ENCODE peak calls at places on chromosomes 5 and 9, in four cellular contexts. One of them, this sample, is unnamed.

GRCh38 chr9:36208521-36209253 is 18.0 kb downstream of the CLTA start:
- DNase-seq in ovary: no peak
- DNase-seq in naive thymus-derived CD4-positive, alpha-beta T cell: no peak
- DNase-seq in CD8-positive, alpha-beta T cell: no peak
- DNase-seq in this sample: no peak

GRCh38 chr9:98807811-98808195 is 333 bp downstream of the GALNT12 start:
- DNase-seq in ovary: no peak
- DNase-seq in naive thymus-derived CD4-positive, alpha-beta T cell: peak; percentile 16
- DNase-seq in CD8-positive, alpha-beta T cell: no peak
- DNase-seq in this sample: no peak

GRCh38 chr5:40240111-40240510 is 439.6 kb upstream of the PTGER4 start:
- DNase-seq in ovary: no peak
- DNase-seq in naive thymus-derived CD4-positive, alpha-beta T cell: no peak
- DNase-seq in CD8-positive, alpha-beta T cell: no peak
- DNase-seq in this sample: no peak

GRCh38 chr9:34375901-34376595 is 650 bp downstream of the MYORG start:
- DNase-seq in ovary: peak; percentile 36
- DNase-seq in naive thymus-derived CD4-positive, alpha-beta T cell: peak; percentile 34
- DNase-seq in CD8-positive, alpha-beta T cell: peak; percentile 55
- DNase-seq in this sample: peak; percentile 56

GRCh38 chr9:130049431-130050210 is 4.1 kb upstream of the GPR107 start:
- DNase-seq in ovary: no peak
- DNase-seq in naive thymus-derived CD4-positive, alpha-beta T cell: no peak
- DNase-seq in CD8-positive, alpha-beta T cell: no peak
- DNase-seq in this sample: no peak

GRCh38 chr9:121441163-121441562 is 58.5 kb downstream of the GGTA1 start:
- DNase-seq in ovary: no peak
- DNase-seq in naive thymus-derived CD4-positive, alpha-beta T cell: no peak
- DNase-seq in CD8-positive, alpha-beta T cell: no peak
- DNase-seq in this sample: no peak

GRCh38 chr9:129400971-129401622 is 219.8 kb downstream of the C9orf50 start:
- DNase-seq in ovary: no peak
- DNase-seq in naive thymus-derived CD4-positive, alpha-beta T cell: no peak
- DNase-seq in CD8-positive, alpha-beta T cell: no peak
- DNase-seq in this sample: no peak

GRCh38 chr5:92559743-92560142 is 1021.3 kb downstream of the NR2F1-AS1 start:
- DNase-seq in ovary: no peak
- DNase-seq in naive thymus-derived CD4-positive, alpha-beta T cell: no peak
- DNase-seq in CD8-positive, alpha-beta T cell: no peak
- DNase-seq in this sample: no peak

GRCh38 chr9:78280982-78281668 is 15.8 kb upstream of the PSAT1 start:
- DNase-seq in ovary: peak; percentile 79
- DNase-seq in naive thymus-derived CD4-positive, alpha-beta T cell: no peak
- DNase-seq in CD8-positive, alpha-beta T cell: no peak
- DNase-seq in this sample: peak; percentile 83

GRCh38 chr5:159149085-159149484 is 49.4 kb upstream of the EBF1 start:
- DNase-seq in ovary: no peak
- DNase-seq in naive thymus-derived CD4-positive, alpha-beta T cell: no peak
- DNase-seq in CD8-positive, alpha-beta T cell: no peak
- DNase-seq in this sample: no peak

GRCh38 chr5:116370149-116370548 is 204.5 kb downstream of the SEMA6A start:
- DNase-seq in ovary: no peak
- DNase-seq in naive thymus-derived CD4-positive, alpha-beta T cell: no peak
- DNase-seq in CD8-positive, alpha-beta T cell: no peak
- DNase-seq in this sample: no peak

GRCh38 chr5:61202213-61202612 is 39.9 kb upstream of the SMIM15 start:
- DNase-seq in ovary: no peak
- DNase-seq in naive thymus-derived CD4-positive, alpha-beta T cell: no peak
- DNase-seq in CD8-positive, alpha-beta T cell: no peak
- DNase-seq in this sample: no peak

GRCh38 chr9:101354143-101354764 is 30.6 kb downstream of the BAAT start:
- DNase-seq in ovary: no peak
- DNase-seq in naive thymus-derived CD4-positive, alpha-beta T cell: no peak
- DNase-seq in CD8-positive, alpha-beta T cell: no peak
- DNase-seq in this sample: no peak

GRCh38 chr5:73960023-73960422 is 334.0 kb downstream of the ARHGEF28 start:
- DNase-seq in ovary: no peak
- DNase-seq in naive thymus-derived CD4-positive, alpha-beta T cell: no peak
- DNase-seq in CD8-positive, alpha-beta T cell: no peak
- DNase-seq in this sample: no peak

GRCh38 chr5:108686676-108687075 is 61.0 kb upstream of the FER start:
- DNase-seq in ovary: no peak
- DNase-seq in naive thymus-derived CD4-positive, alpha-beta T cell: no peak
- DNase-seq in CD8-positive, alpha-beta T cell: no peak
- DNase-seq in this sample: no peak

GRCh38 chr5:42995152-42995751 is 44.9 kb downstream of the ANXA2R start:
- DNase-seq in ovary: no peak
- DNase-seq in naive thymus-derived CD4-positive, alpha-beta T cell: no peak
- DNase-seq in CD8-positive, alpha-beta T cell: no peak
- DNase-seq in this sample: no peak

GRCh38 chr5:72692273-72692672 is 124.2 kb upstream of the TNPO1 start:
- DNase-seq in ovary: no peak
- DNase-seq in naive thymus-derived CD4-positive, alpha-beta T cell: no peak
- DNase-seq in CD8-positive, alpha-beta T cell: no peak
- DNase-seq in this sample: no peak

GRCh38 chr9:19161257-19162025 is 34.1 kb upstream of the PLIN2 start:
- DNase-seq in ovary: peak; percentile 57
- DNase-seq in naive thymus-derived CD4-positive, alpha-beta T cell: peak; percentile 61
- DNase-seq in CD8-positive, alpha-beta T cell: peak; percentile 22
- DNase-seq in this sample: no peak

DNA sequence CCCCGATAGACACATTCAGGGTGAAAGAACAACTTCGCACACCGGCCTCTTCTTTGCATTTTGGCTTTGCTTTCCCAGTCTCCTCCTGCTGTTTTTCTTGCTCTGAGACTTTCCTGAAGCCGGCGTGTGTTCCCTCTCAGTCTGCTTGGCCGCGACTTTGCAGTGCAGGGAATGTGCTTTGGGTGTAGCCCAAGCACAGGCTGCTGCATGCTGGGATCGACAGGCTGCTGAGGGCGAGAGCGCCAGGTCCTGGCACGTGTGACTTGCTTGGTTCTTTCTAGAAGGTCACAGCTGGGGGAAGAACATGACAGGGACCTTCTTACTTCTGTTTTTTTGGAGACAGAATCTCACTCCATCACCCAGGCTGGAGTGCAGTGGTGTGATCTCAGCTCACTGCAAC is 40.6 kb downstream of the TENT4A start:
- DNase-seq in ovary: no peak
- DNase-seq in naive thymus-derived CD4-positive, alpha-beta T cell: no peak
- DNase-seq in CD8-positive, alpha-beta T cell: no peak
- DNase-seq in this sample: no peak
- H3K4me1 ChIP-seq in ovary: peaks cover 6% of the 10 kb centered on the region
- H3K4me1 ChIP-seq in naive thymus-derived CD4-positive, alpha-beta T cell: no peaks in the 10 kb centered on the region
- H3K4me1 ChIP-seq in CD8-positive, alpha-beta T cell: no peaks in the 10 kb centered on the region
- H3K4me1 ChIP-seq in this sample: peaks cover 9% of the 10 kb centered on the region

DNA sequence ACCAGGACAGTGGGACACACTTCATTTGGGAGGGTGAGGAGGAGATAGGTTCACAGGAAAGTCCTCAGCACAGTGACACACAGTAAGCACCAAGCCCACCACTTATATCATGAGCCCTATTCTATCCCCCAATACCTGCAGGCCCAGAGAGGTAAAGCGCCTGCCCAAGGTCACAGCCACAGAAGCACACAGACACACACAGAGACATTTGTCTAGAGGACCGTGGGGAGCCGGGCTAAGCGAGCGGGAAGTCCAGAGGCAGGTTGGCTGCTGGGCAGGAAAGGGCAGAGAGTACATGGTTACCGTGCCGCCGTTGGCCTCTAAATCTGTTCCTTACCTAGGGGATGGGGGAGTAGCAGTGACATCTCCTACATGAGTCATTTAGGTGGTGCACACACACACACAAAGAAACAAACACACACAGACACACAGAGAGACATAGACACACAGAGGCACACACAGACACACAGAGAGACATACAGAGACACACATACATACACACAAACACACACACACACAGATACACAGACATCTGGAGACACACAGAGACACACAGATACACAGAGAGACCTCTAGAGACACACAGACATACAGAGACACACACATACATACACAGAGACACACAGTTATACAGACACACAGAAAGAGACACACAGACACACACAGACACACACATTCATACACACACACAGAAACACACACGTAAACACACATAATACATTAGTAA is 15.9 kb upstream of the DUSP1 start:
- DNase-seq in ovary: no peak
- DNase-seq in naive thymus-derived CD4-positive, alpha-beta T cell: no peak
- DNase-seq in CD8-positive, alpha-beta T cell: no peak
- DNase-seq in this sample: no peak
- H3K27ac ChIP-seq in ovary: no peak overlapping the region
- H3K27ac ChIP-seq in naive thymus-derived CD4-positive, alpha-beta T cell: no peak overlapping the region
- H3K27ac ChIP-seq in CD8-positive, alpha-beta T cell: no peak overlapping the region
- H3K27ac ChIP-seq in this sample: no peak overlapping the region

GRCh38 chr5:95533761-95534160 is 21.0 kb downstream of the SKIC3 start:
- DNase-seq in ovary: no peak
- DNase-seq in naive thymus-derived CD4-positive, alpha-beta T cell: no peak
- DNase-seq in CD8-positive, alpha-beta T cell: no peak
- DNase-seq in this sample: no peak
- H3K36me3 ChIP-seq in ovary: no peaks in the 10 kb centered on the region
- H3K36me3 ChIP-seq in naive thymus-derived CD4-positive, alpha-beta T cell: peaks cover 17% of the 10 kb centered on the region
- H3K36me3 ChIP-seq in CD8-positive, alpha-beta T cell: peaks cover 4% of the 10 kb centered on the region
- H3K36me3 ChIP-seq in this sample: peaks cover 62% of the 10 kb centered on the region

DNA sequence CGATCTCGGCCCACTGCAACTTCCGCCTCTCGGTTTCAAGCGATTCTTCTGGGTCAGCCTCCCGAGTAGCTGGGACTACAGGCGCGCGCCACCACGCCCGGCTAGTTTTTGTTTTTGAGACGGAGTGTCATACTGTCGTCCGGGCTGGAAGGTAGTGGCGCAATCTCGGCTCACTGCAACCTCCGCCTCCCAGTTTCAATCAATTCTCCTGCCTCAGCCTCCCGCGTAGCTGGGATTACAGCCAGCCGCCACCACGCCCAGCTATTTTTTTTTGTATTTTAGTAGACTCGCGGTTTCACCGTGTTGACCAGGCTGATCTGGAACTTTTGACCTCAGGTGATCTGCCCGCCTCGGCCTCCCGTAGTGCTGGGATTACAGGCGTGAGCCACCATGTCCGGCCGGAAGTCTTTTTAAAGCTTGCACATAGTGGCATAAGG is 1.2 kb downstream of the SMC5 start:
- DNase-seq in ovary: peak; percentile 30
- DNase-seq in naive thymus-derived CD4-positive, alpha-beta T cell: no peak
- DNase-seq in CD8-positive, alpha-beta T cell: no peak
- DNase-seq in this sample: no peak
- H3K4me1 ChIP-seq in ovary: peaks cover 25% of the 10 kb centered on the region
- H3K4me1 ChIP-seq in naive thymus-derived CD4-positive, alpha-beta T cell: peaks cover 34% of the 10 kb centered on the region
- H3K4me1 ChIP-seq in CD8-positive, alpha-beta T cell: peaks cover 54% of the 10 kb centered on the region
- H3K4me1 ChIP-seq in this sample: peaks cover 77% of the 10 kb centered on the region

GRCh38 chr9:112110094-112110772 is 64.9 kb downstream of the SUSD1 start:
- DNase-seq in ovary: no peak
- DNase-seq in naive thymus-derived CD4-positive, alpha-beta T cell: no peak
- DNase-seq in CD8-positive, alpha-beta T cell: no peak
- DNase-seq in this sample: no peak

GRCh38 chr9:112112941-112113399 is 62.1 kb downstream of the SUSD1 start:
- DNase-seq in ovary: no peak
- DNase-seq in naive thymus-derived CD4-positive, alpha-beta T cell: peak; percentile 7
- DNase-seq in CD8-positive, alpha-beta T cell: peak; percentile 13
- DNase-seq in this sample: no peak

GRCh38 chr9:112111461-112111860 is 63.6 kb downstream of the SUSD1 start:
- DNase-seq in ovary: no peak
- DNase-seq in naive thymus-derived CD4-positive, alpha-beta T cell: no peak
- DNase-seq in CD8-positive, alpha-beta T cell: no peak
- DNase-seq in this sample: no peak

GRCh38 chr9:112110773-112111106 is 64.4 kb downstream of the SUSD1 start:
- DNase-seq in ovary: no peak
- DNase-seq in naive thymus-derived CD4-positive, alpha-beta T cell: no peak
- DNase-seq in CD8-positive, alpha-beta T cell: no peak
- DNase-seq in this sample: no peak

DNA sequence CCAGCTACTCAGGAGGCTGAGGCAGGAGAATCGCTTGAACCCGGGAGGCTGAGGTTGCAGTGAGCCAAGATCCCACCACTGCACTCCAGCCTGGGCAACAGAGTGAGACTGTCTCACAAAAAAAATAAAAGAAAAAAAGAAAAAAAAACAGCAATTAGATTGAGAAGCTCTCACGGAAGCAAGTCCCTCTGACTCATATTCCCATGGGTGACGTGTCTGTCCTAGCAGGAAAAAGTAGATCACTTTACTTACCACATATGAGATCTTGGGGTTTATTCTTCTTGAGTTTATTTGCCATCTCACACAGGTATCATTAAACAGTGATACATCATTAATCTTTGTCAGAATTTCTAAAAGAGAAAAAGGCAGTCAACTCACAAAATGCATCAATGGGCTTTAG is 62.6 kb downstream of the SUSD1 start:
- DNase-seq in ovary: no peak
- DNase-seq in naive thymus-derived CD4-positive, alpha-beta T cell: no peak
- DNase-seq in CD8-positive, alpha-beta T cell: no peak
- DNase-seq in this sample: no peak
- H3K27ac ChIP-seq in ovary: no peak overlapping the region
- H3K27ac ChIP-seq in naive thymus-derived CD4-positive, alpha-beta T cell: no peak overlapping the region
- H3K27ac ChIP-seq in CD8-positive, alpha-beta T cell: no peak overlapping the region
- H3K27ac ChIP-seq in this sample: no peak overlapping the region

GRCh38 chr5:20229286-20230005 is 241.4 kb upstream of the CDH18 start:
- DNase-seq in ovary: no peak
- DNase-seq in naive thymus-derived CD4-positive, alpha-beta T cell: no peak
- DNase-seq in CD8-positive, alpha-beta T cell: no peak
- DNase-seq in this sample: no peak
- H3K36me3 ChIP-seq in ovary: no peaks in the 10 kb centered on the region
- H3K36me3 ChIP-seq in naive thymus-derived CD4-positive, alpha-beta T cell: no peaks in the 10 kb centered on the region
- H3K36me3 ChIP-seq in CD8-positive, alpha-beta T cell: no peaks in the 10 kb centered on the region
- H3K36me3 ChIP-seq in this sample: no peaks in the 10 kb centered on the region